ENCODE peak calls at places on chromosomes 16 and 17, in nine cellular contexts. One of them, this sample, is unnamed.
A peak's percentile ranks its signal among the peaks of the same experiment; 100 is the strongest.

GRCh38 chr17:45648642-45649041 is 135.5 kb upstream of the CRHR1 start:
- DNase-seq in NCI-H524: peak; percentile 65
- DNase-seq in heart left ventricle: no peak
- DNase-seq in A549: no peak
- DNase-seq in SJSA1: no peak
- DNase-seq in stimulated activated CD8-positive, alpha-beta memory T cell treated with anti-CD3 and anti-CD28 coated beads, Interleukin-7, amount 100 ng/mL, for 1 hour: no peak
- DNase-seq in RCC 7860: no peak
- DNase-seq in fibroblast of villous mesenchyme: no peak
- DNase-seq in cardiac muscle cell: no peak
- DNase-seq in this sample: no peak

GRCh38 chr16:56269824-56270684 is 78.8 kb downstream of the GNAO1 start:
- DNase-seq in stimulated activated CD8-positive, alpha-beta memory T cell treated with anti-CD3 and anti-CD28 coated beads, Interleukin-7, amount 100 ng/mL, for 1 hour: no peak
- DNase-seq in fibroblast of villous mesenchyme: peak; percentile 51
- DNase-seq in A549: no peak
- DNase-seq in SJSA1: peak; percentile 74
- DNase-seq in heart left ventricle: peak; percentile 55
- DNase-seq in cardiac muscle cell: peak; percentile 90
- DNase-seq in NCI-H524: no peak
- DNase-seq in RCC 7860: peak; percentile 40
- DNase-seq in this sample: peak; percentile 76

GRCh38 chr16:46975165-46975564 is 1.7 kb upstream of the DNAJA2 start:
- DNase-seq in heart left ventricle: no peak
- DNase-seq in cardiac muscle cell: no peak
- DNase-seq in SJSA1: no peak
- DNase-seq in A549: no peak
- DNase-seq in NCI-H524: no peak
- DNase-seq in fibroblast of villous mesenchyme: no peak
- DNase-seq in stimulated activated CD8-positive, alpha-beta memory T cell treated with anti-CD3 and anti-CD28 coated beads, Interleukin-7, amount 100 ng/mL, for 1 hour: no peak
- DNase-seq in RCC 7860: no peak
- DNase-seq in this sample: no peak

GRCh38 chr16:23392223-23392600 is 60.8 kb downstream of the COG7 start:
- DNase-seq in NCI-H524: no peak
- DNase-seq in cardiac muscle cell: no peak
- DNase-seq in SJSA1: no peak
- DNase-seq in fibroblast of villous mesenchyme: no peak
- DNase-seq in RCC 7860: no peak
- DNase-seq in heart left ventricle: no peak
- DNase-seq in A549: no peak
- DNase-seq in stimulated activated CD8-positive, alpha-beta memory T cell treated with anti-CD3 and anti-CD28 coated beads, Interleukin-7, amount 100 ng/mL, for 1 hour: no peak
- DNase-seq in this sample: no peak

GRCh38 chr16:87457724-87458423 is 35.0 kb downstream of the ZCCHC14 start:
- DNase-seq in stimulated activated CD8-positive, alpha-beta memory T cell treated with anti-CD3 and anti-CD28 coated beads, Interleukin-7, amount 100 ng/mL, for 1 hour: no peak
- DNase-seq in cardiac muscle cell: no peak
- DNase-seq in heart left ventricle: no peak
- DNase-seq in SJSA1: peak; percentile 96
- DNase-seq in RCC 7860: peak; percentile 96
- DNase-seq in NCI-H524: no peak
- DNase-seq in fibroblast of villous mesenchyme: peak; percentile 96
- DNase-seq in A549: no peak
- DNase-seq in this sample: peak; percentile 74

GRCh38 chr17:59863607-59864006 is 29.1 kb downstream of the TUBD1 start:
- DNase-seq in SJSA1: no peak
- DNase-seq in fibroblast of villous mesenchyme: peak; percentile 58
- DNase-seq in A549: no peak
- DNase-seq in cardiac muscle cell: no peak
- DNase-seq in stimulated activated CD8-positive, alpha-beta memory T cell treated with anti-CD3 and anti-CD28 coated beads, Interleukin-7, amount 100 ng/mL, for 1 hour: no peak
- DNase-seq in NCI-H524: no peak
- DNase-seq in RCC 7860: no peak
- DNase-seq in heart left ventricle: no peak
- DNase-seq in this sample: no peak

GRCh38 chr17:57589151-57590034 is 155.7 kb downstream of the CCDC182 start:
- DNase-seq in RCC 7860: no peak
- DNase-seq in cardiac muscle cell: no peak
- DNase-seq in NCI-H524: no peak
- DNase-seq in A549: no peak
- DNase-seq in fibroblast of villous mesenchyme: no peak
- DNase-seq in SJSA1: no peak
- DNase-seq in heart left ventricle: no peak
- DNase-seq in stimulated activated CD8-positive, alpha-beta memory T cell treated with anti-CD3 and anti-CD28 coated beads, Interleukin-7, amount 100 ng/mL, for 1 hour: no peak
- DNase-seq in this sample: no peak

GRCh38 chr16:3099732-3100499 is 822 bp upstream of the ZSCAN10 start:
- DNase-seq in SJSA1: peak; percentile 83
- DNase-seq in cardiac muscle cell: peak; percentile 97
- DNase-seq in fibroblast of villous mesenchyme: peak; percentile 88
- DNase-seq in NCI-H524: peak; percentile 78
- DNase-seq in stimulated activated CD8-positive, alpha-beta memory T cell treated with anti-CD3 and anti-CD28 coated beads, Interleukin-7, amount 100 ng/mL, for 1 hour: peak; percentile 82
- DNase-seq in A549: peak; percentile 80
- DNase-seq in RCC 7860: peak; percentile 34
- DNase-seq in heart left ventricle: peak; percentile 93
- DNase-seq in this sample: peak; percentile 96

GRCh38 chr17:44102845-44103622 is 20.4 kb downstream of the HDAC5 start:
- DNase-seq in heart left ventricle: peak; percentile 81
- DNase-seq in stimulated activated CD8-positive, alpha-beta memory T cell treated with anti-CD3 and anti-CD28 coated beads, Interleukin-7, amount 100 ng/mL, for 1 hour: no peak
- DNase-seq in cardiac muscle cell: no peak
- DNase-seq in RCC 7860: no peak
- DNase-seq in A549: no peak
- DNase-seq in NCI-H524: no peak
- DNase-seq in fibroblast of villous mesenchyme: no peak
- DNase-seq in SJSA1: no peak
- DNase-seq in this sample: no peak

GRCh38 chr16:85526132-85526731 is 86.9 kb upstream of the GSE1 start:
- DNase-seq in fibroblast of villous mesenchyme: no peak
- DNase-seq in A549: no peak
- DNase-seq in heart left ventricle: no peak
- DNase-seq in stimulated activated CD8-positive, alpha-beta memory T cell treated with anti-CD3 and anti-CD28 coated beads, Interleukin-7, amount 100 ng/mL, for 1 hour: no peak
- DNase-seq in RCC 7860: no peak
- DNase-seq in NCI-H524: no peak
- DNase-seq in cardiac muscle cell: no peak
- DNase-seq in SJSA1: no peak
- DNase-seq in this sample: no peak

GRCh38 chr17:60590075-60590474 is 9.9 kb upstream of the PPM1D start:
- DNase-seq in RCC 7860: no peak
- DNase-seq in SJSA1: no peak
- DNase-seq in A549: no peak
- DNase-seq in fibroblast of villous mesenchyme: no peak
- DNase-seq in stimulated activated CD8-positive, alpha-beta memory T cell treated with anti-CD3 and anti-CD28 coated beads, Interleukin-7, amount 100 ng/mL, for 1 hour: no peak
- DNase-seq in heart left ventricle: no peak
- DNase-seq in NCI-H524: no peak
- DNase-seq in cardiac muscle cell: no peak
- DNase-seq in this sample: no peak

GRCh38 chr17:31907342-31907975 is 6.0 kb upstream of the UTP6 start:
- DNase-seq in A549: no peak
- DNase-seq in stimulated activated CD8-positive, alpha-beta memory T cell treated with anti-CD3 and anti-CD28 coated beads, Interleukin-7, amount 100 ng/mL, for 1 hour: no peak
- DNase-seq in cardiac muscle cell: no peak
- DNase-seq in fibroblast of villous mesenchyme: peak; percentile 55
- DNase-seq in heart left ventricle: peak; percentile 45
- DNase-seq in SJSA1: peak; percentile 36
- DNase-seq in NCI-H524: no peak
- DNase-seq in RCC 7860: no peak
- DNase-seq in this sample: no peak

GRCh38 chr17:62703269-62703775 is 75.9 kb downstream of the MRC2 start:
- DNase-seq in A549: peak; percentile 38
- DNase-seq in NCI-H524: peak; percentile 54
- DNase-seq in fibroblast of villous mesenchyme: no peak
- DNase-seq in SJSA1: peak; percentile 52
- DNase-seq in stimulated activated CD8-positive, alpha-beta memory T cell treated with anti-CD3 and anti-CD28 coated beads, Interleukin-7, amount 100 ng/mL, for 1 hour: no peak
- DNase-seq in cardiac muscle cell: no peak
- DNase-seq in heart left ventricle: peak; percentile 42
- DNase-seq in RCC 7860: peak; percentile 91
- DNase-seq in this sample: no peak

GRCh38 chr17:77332981-77333685 is 192.4 kb downstream of the SEC14L1 start:
- DNase-seq in cardiac muscle cell: no peak
- DNase-seq in SJSA1: peak; percentile 77
- DNase-seq in NCI-H524: no peak
- DNase-seq in RCC 7860: peak; percentile 66
- DNase-seq in stimulated activated CD8-positive, alpha-beta memory T cell treated with anti-CD3 and anti-CD28 coated beads, Interleukin-7, amount 100 ng/mL, for 1 hour: no peak
- DNase-seq in A549: no peak
- DNase-seq in heart left ventricle: no peak
- DNase-seq in fibroblast of villous mesenchyme: peak; percentile 83
- DNase-seq in this sample: no peak

GRCh38 chr16:11390573-11391495 is 45.6 kb downstream of the RMI2 start:
- DNase-seq in SJSA1: no peak
- DNase-seq in heart left ventricle: peak; percentile 17
- DNase-seq in RCC 7860: no peak
- DNase-seq in A549: no peak
- DNase-seq in stimulated activated CD8-positive, alpha-beta memory T cell treated with anti-CD3 and anti-CD28 coated beads, Interleukin-7, amount 100 ng/mL, for 1 hour: no peak
- DNase-seq in fibroblast of villous mesenchyme: no peak
- DNase-seq in NCI-H524: peak; percentile 56
- DNase-seq in cardiac muscle cell: no peak
- DNase-seq in this sample: peak; percentile 27

GRCh38 chr17:36008998-36009665 is 7.8 kb upstream of the CCL15 start:
- DNase-seq in cardiac muscle cell: no peak
- DNase-seq in fibroblast of villous mesenchyme: peak; percentile 22
- DNase-seq in RCC 7860: no peak
- DNase-seq in heart left ventricle: no peak
- DNase-seq in A549: no peak
- DNase-seq in stimulated activated CD8-positive, alpha-beta memory T cell treated with anti-CD3 and anti-CD28 coated beads, Interleukin-7, amount 100 ng/mL, for 1 hour: no peak
- DNase-seq in NCI-H524: no peak
- DNase-seq in SJSA1: no peak
- DNase-seq in this sample: no peak

GRCh38 chr16:30379165-30379783 is 3.1 kb downstream of the SEPTIN1 start:
- DNase-seq in NCI-H524: no peak
- DNase-seq in stimulated activated CD8-positive, alpha-beta memory T cell treated with anti-CD3 and anti-CD28 coated beads, Interleukin-7, amount 100 ng/mL, for 1 hour: no peak
- DNase-seq in fibroblast of villous mesenchyme: no peak
- DNase-seq in SJSA1: no peak
- DNase-seq in RCC 7860: no peak
- DNase-seq in cardiac muscle cell: no peak
- DNase-seq in A549: no peak
- DNase-seq in heart left ventricle: no peak
- DNase-seq in this sample: no peak

GRCh38 chr17:57735707-57736106 is 9.4 kb downstream of the CCDC182 start:
- DNase-seq in stimulated activated CD8-positive, alpha-beta memory T cell treated with anti-CD3 and anti-CD28 coated beads, Interleukin-7, amount 100 ng/mL, for 1 hour: no peak
- DNase-seq in NCI-H524: peak; percentile 88
- DNase-seq in RCC 7860: no peak
- DNase-seq in fibroblast of villous mesenchyme: no peak
- DNase-seq in cardiac muscle cell: no peak
- DNase-seq in heart left ventricle: no peak
- DNase-seq in A549: peak; percentile 70
- DNase-seq in SJSA1: no peak
- DNase-seq in this sample: no peak

GRCh38 chr17:79221597-79221996 is 147.0 kb downstream of the ENGASE start:
- DNase-seq in RCC 7860: no peak
- DNase-seq in stimulated activated CD8-positive, alpha-beta memory T cell treated with anti-CD3 and anti-CD28 coated beads, Interleukin-7, amount 100 ng/mL, for 1 hour: no peak
- DNase-seq in heart left ventricle: no peak
- DNase-seq in NCI-H524: no peak
- DNase-seq in fibroblast of villous mesenchyme: no peak
- DNase-seq in cardiac muscle cell: no peak
- DNase-seq in A549: no peak
- DNase-seq in SJSA1: no peak
- DNase-seq in this sample: no peak

GRCh38 chr16:57675752-57676623 is 7.9 kb downstream of the ADGRG3 start:
- DNase-seq in stimulated activated CD8-positive, alpha-beta memory T cell treated with anti-CD3 and anti-CD28 coated beads, Interleukin-7, amount 100 ng/mL, for 1 hour: no peak
- DNase-seq in A549: no peak
- DNase-seq in SJSA1: no peak
- DNase-seq in heart left ventricle: peak; percentile 20
- DNase-seq in RCC 7860: no peak
- DNase-seq in NCI-H524: peak; percentile 35
- DNase-seq in fibroblast of villous mesenchyme: no peak
- DNase-seq in cardiac muscle cell: peak; percentile 35
- DNase-seq in this sample: no peak

GRCh38 chr17:79747508-79748295 is 17.0 kb downstream of the ENPP7 start:
- DNase-seq in RCC 7860: no peak
- DNase-seq in NCI-H524: peak; percentile 84
- DNase-seq in fibroblast of villous mesenchyme: no peak
- DNase-seq in A549: no peak
- DNase-seq in SJSA1: no peak
- DNase-seq in cardiac muscle cell: peak; percentile 34
- DNase-seq in stimulated activated CD8-positive, alpha-beta memory T cell treated with anti-CD3 and anti-CD28 coated beads, Interleukin-7, amount 100 ng/mL, for 1 hour: no peak
- DNase-seq in heart left ventricle: no peak
- DNase-seq in this sample: no peak

GRCh38 chr16:10805362-10805761 is 13.2 kb downstream of the TVP23A start:
- DNase-seq in SJSA1: no peak
- DNase-seq in stimulated activated CD8-positive, alpha-beta memory T cell treated with anti-CD3 and anti-CD28 coated beads, Interleukin-7, amount 100 ng/mL, for 1 hour: no peak
- DNase-seq in NCI-H524: no peak
- DNase-seq in heart left ventricle: no peak
- DNase-seq in cardiac muscle cell: no peak
- DNase-seq in A549: no peak
- DNase-seq in RCC 7860: no peak
- DNase-seq in fibroblast of villous mesenchyme: no peak
- DNase-seq in this sample: no peak

GRCh38 chr17:48718781-48719641 is 3.3 kb downstream of the PRAC1 start:
- DNase-seq in SJSA1: no peak
- DNase-seq in NCI-H524: no peak
- DNase-seq in A549: no peak
- DNase-seq in RCC 7860: no peak
- DNase-seq in stimulated activated CD8-positive, alpha-beta memory T cell treated with anti-CD3 and anti-CD28 coated beads, Interleukin-7, amount 100 ng/mL, for 1 hour: no peak
- DNase-seq in fibroblast of villous mesenchyme: no peak
- DNase-seq in cardiac muscle cell: peak; percentile 42
- DNase-seq in heart left ventricle: no peak
- DNase-seq in this sample: peak; percentile 63

GRCh38 chr17:13074026-13074425 is 56.2 kb upstream of the ELAC2 start:
- DNase-seq in stimulated activated CD8-positive, alpha-beta memory T cell treated with anti-CD3 and anti-CD28 coated beads, Interleukin-7, amount 100 ng/mL, for 1 hour: no peak
- DNase-seq in A549: no peak
- DNase-seq in heart left ventricle: no peak
- DNase-seq in RCC 7860: no peak
- DNase-seq in fibroblast of villous mesenchyme: no peak
- DNase-seq in cardiac muscle cell: no peak
- DNase-seq in NCI-H524: no peak
- DNase-seq in SJSA1: peak; percentile 48
- DNase-seq in this sample: no peak

GRCh38 chr17:45018514-45019176 is 32.8 kb downstream of the DCAKD start:
- DNase-seq in SJSA1: peak; percentile 51
- DNase-seq in NCI-H524: peak; percentile 75
- DNase-seq in cardiac muscle cell: no peak
- DNase-seq in A549: no peak
- DNase-seq in fibroblast of villous mesenchyme: no peak
- DNase-seq in heart left ventricle: peak; percentile 54
- DNase-seq in RCC 7860: no peak
- DNase-seq in stimulated activated CD8-positive, alpha-beta memory T cell treated with anti-CD3 and anti-CD28 coated beads, Interleukin-7, amount 100 ng/mL, for 1 hour: no peak
- DNase-seq in this sample: no peak

GRCh38 chr17:29559640-29560039 is 7.2 kb downstream of the ABHD15 start:
- DNase-seq in stimulated activated CD8-positive, alpha-beta memory T cell treated with anti-CD3 and anti-CD28 coated beads, Interleukin-7, amount 100 ng/mL, for 1 hour: no peak
- DNase-seq in cardiac muscle cell: no peak
- DNase-seq in RCC 7860: no peak
- DNase-seq in SJSA1: no peak
- DNase-seq in fibroblast of villous mesenchyme: no peak
- DNase-seq in A549: no peak
- DNase-seq in NCI-H524: peak; percentile 65
- DNase-seq in heart left ventricle: no peak
- DNase-seq in this sample: no peak

GRCh38 chr17:38730526-38731379 is 612 bp downstream of the CISD3 start:
- DNase-seq in NCI-H524: peak; percentile 50
- DNase-seq in cardiac muscle cell: peak; percentile 47
- DNase-seq in A549: peak; percentile 61
- DNase-seq in RCC 7860: peak; percentile 83
- DNase-seq in fibroblast of villous mesenchyme: peak; percentile 76
- DNase-seq in heart left ventricle: peak; percentile 91
- DNase-seq in SJSA1: peak; percentile 77
- DNase-seq in stimulated activated CD8-positive, alpha-beta memory T cell treated with anti-CD3 and anti-CD28 coated beads, Interleukin-7, amount 100 ng/mL, for 1 hour: no peak
- DNase-seq in this sample: peak; percentile 90

GRCh38 chr17:75908201-75908600 is 3.5 kb upstream of the MRPL38 start:
- DNase-seq in A549: no peak
- DNase-seq in cardiac muscle cell: peak; percentile 89
- DNase-seq in NCI-H524: no peak
- DNase-seq in heart left ventricle: peak; percentile 88
- DNase-seq in stimulated activated CD8-positive, alpha-beta memory T cell treated with anti-CD3 and anti-CD28 coated beads, Interleukin-7, amount 100 ng/mL, for 1 hour: no peak
- DNase-seq in SJSA1: no peak
- DNase-seq in fibroblast of villous mesenchyme: no peak
- DNase-seq in RCC 7860: no peak
- DNase-seq in this sample: no peak

GRCh38 chr17:2155482-2156051 is 100.7 kb downstream of the HIC1 start:
- DNase-seq in NCI-H524: no peak
- DNase-seq in RCC 7860: no peak
- DNase-seq in SJSA1: no peak
- DNase-seq in heart left ventricle: no peak
- DNase-seq in stimulated activated CD8-positive, alpha-beta memory T cell treated with anti-CD3 and anti-CD28 coated beads, Interleukin-7, amount 100 ng/mL, for 1 hour: no peak
- DNase-seq in cardiac muscle cell: no peak
- DNase-seq in A549: no peak
- DNase-seq in fibroblast of villous mesenchyme: no peak
- DNase-seq in this sample: no peak

GRCh38 chr17:43940630-43941029 is 1.6 kb downstream of the PPY start:
- DNase-seq in NCI-H524: peak; percentile 82
- DNase-seq in A549: peak; percentile 57
- DNase-seq in RCC 7860: no peak
- DNase-seq in cardiac muscle cell: peak; percentile 81
- DNase-seq in fibroblast of villous mesenchyme: peak; percentile 39
- DNase-seq in heart left ventricle: peak; percentile 61
- DNase-seq in SJSA1: peak; percentile 62
- DNase-seq in stimulated activated CD8-positive, alpha-beta memory T cell treated with anti-CD3 and anti-CD28 coated beads, Interleukin-7, amount 100 ng/mL, for 1 hour: no peak
- DNase-seq in this sample: no peak

GRCh38 chr17:15981646-15982580 is 17.6 kb downstream of the ZSWIM7 start:
- DNase-seq in cardiac muscle cell: no peak
- DNase-seq in SJSA1: no peak
- DNase-seq in fibroblast of villous mesenchyme: peak; percentile 67
- DNase-seq in NCI-H524: no peak
- DNase-seq in RCC 7860: no peak
- DNase-seq in heart left ventricle: no peak
- DNase-seq in stimulated activated CD8-positive, alpha-beta memory T cell treated with anti-CD3 and anti-CD28 coated beads, Interleukin-7, amount 100 ng/mL, for 1 hour: no peak
- DNase-seq in A549: no peak
- DNase-seq in this sample: no peak

This sample was measured in cardiac septum.